ENCODE peak calls at places on chromosomes 6 and 20, in six cellular contexts. One of them, this sample, is unnamed.

GRCh38 chr6:2940010-2940850 is 31.1 kb downstream of the SERPINB6 start:
- DNase-seq in mesenchymal stem cell: no peak
- DNase-seq in IMR-90: no peak
- DNase-seq in neuronal stem cell: no peak
- DNase-seq in H9: no peak
- DNase-seq in mesendoderm: no peak
- DNase-seq in this sample: no peak

GRCh38 chr20:63463400-63464288 is 8.8 kb downstream of the KCNQ2 start:
- DNase-seq in mesenchymal stem cell: no peak
- DNase-seq in IMR-90: no peak
- DNase-seq in neuronal stem cell: no peak
- DNase-seq in H9: no peak
- DNase-seq in mesendoderm: no peak
- DNase-seq in this sample: no peak

GRCh38 chr6:134896881-134897280 is 53.0 kb downstream of the ALDH8A1 start:
- DNase-seq in mesenchymal stem cell: no peak
- DNase-seq in IMR-90: no peak
- DNase-seq in neuronal stem cell: no peak
- DNase-seq in H9: no peak
- DNase-seq in mesendoderm: no peak
- DNase-seq in this sample: no peak

GRCh38 chr6:116217069-116217468 is 36.8 kb downstream of the TSPYL4 start:
- DNase-seq in mesenchymal stem cell: peak
- DNase-seq in IMR-90: peak
- DNase-seq in neuronal stem cell: no peak
- DNase-seq in H9: no peak
- DNase-seq in mesendoderm: peak
- DNase-seq in this sample: no peak

GRCh38 chr20:17856024-17856564 is 112.5 kb downstream of the SNX5 start:
- DNase-seq in mesenchymal stem cell: no peak
- DNase-seq in IMR-90: peak
- DNase-seq in neuronal stem cell: no peak
- DNase-seq in H9: no peak
- DNase-seq in mesendoderm: no peak
- DNase-seq in this sample: no peak

GRCh38 chr6:46024122-46024769 is 8.6 kb upstream of the CLIC5 start:
- DNase-seq in mesenchymal stem cell: no peak
- DNase-seq in IMR-90: no peak
- DNase-seq in neuronal stem cell: no peak
- DNase-seq in H9: no peak
- DNase-seq in mesendoderm: no peak
- DNase-seq in this sample: no peak

GRCh38 chr6:118896339-118897136 is 2.6 kb downstream of the ASF1A start:
- DNase-seq in mesenchymal stem cell: peak
- DNase-seq in IMR-90: peak
- DNase-seq in neuronal stem cell: no peak
- DNase-seq in H9: no peak
- DNase-seq in mesendoderm: peak
- DNase-seq in this sample: no peak

GRCh38 chr20:38590682-38591483 is 9.9 kb downstream of the ADIG start:
- DNase-seq in mesenchymal stem cell: no peak
- DNase-seq in IMR-90: no peak
- DNase-seq in neuronal stem cell: no peak
- DNase-seq in H9: no peak
- DNase-seq in mesendoderm: no peak
- DNase-seq in this sample: no peak

GRCh38 chr6:141117869-141118268 is 1014.9 kb upstream of the GJE1 start:
- DNase-seq in mesenchymal stem cell: no peak
- DNase-seq in IMR-90: no peak
- DNase-seq in neuronal stem cell: no peak
- DNase-seq in H9: no peak
- DNase-seq in mesendoderm: no peak
- DNase-seq in this sample: no peak

GRCh38 chr6:146700078-146700686 is 101.4 kb downstream of the ADGB start:
- DNase-seq in mesenchymal stem cell: peak
- DNase-seq in IMR-90: peak
- DNase-seq in neuronal stem cell: peak
- DNase-seq in H9: peak
- DNase-seq in mesendoderm: peak
- DNase-seq in this sample: peak

GRCh38 chr6:44462797-44463770 is 75.6 kb downstream of the CDC5L start:
- DNase-seq in mesenchymal stem cell: no peak
- DNase-seq in IMR-90: no peak
- DNase-seq in neuronal stem cell: no peak
- DNase-seq in H9: no peak
- DNase-seq in mesendoderm: no peak
- DNase-seq in this sample: no peak

GRCh38 chr6:6881438-6882267 is 226.1 kb upstream of the RREB1 start:
- DNase-seq in mesenchymal stem cell: peak
- DNase-seq in IMR-90: no peak
- DNase-seq in neuronal stem cell: no peak
- DNase-seq in H9: no peak
- DNase-seq in mesendoderm: peak
- DNase-seq in this sample: no peak

GRCh38 chr6:155252581-155252980 is 11.2 kb upstream of the CLDN20 start:
- DNase-seq in mesenchymal stem cell: no peak
- DNase-seq in IMR-90: no peak
- DNase-seq in neuronal stem cell: no peak
- DNase-seq in H9: no peak
- DNase-seq in mesendoderm: no peak
- DNase-seq in this sample: no peak

DNA sequence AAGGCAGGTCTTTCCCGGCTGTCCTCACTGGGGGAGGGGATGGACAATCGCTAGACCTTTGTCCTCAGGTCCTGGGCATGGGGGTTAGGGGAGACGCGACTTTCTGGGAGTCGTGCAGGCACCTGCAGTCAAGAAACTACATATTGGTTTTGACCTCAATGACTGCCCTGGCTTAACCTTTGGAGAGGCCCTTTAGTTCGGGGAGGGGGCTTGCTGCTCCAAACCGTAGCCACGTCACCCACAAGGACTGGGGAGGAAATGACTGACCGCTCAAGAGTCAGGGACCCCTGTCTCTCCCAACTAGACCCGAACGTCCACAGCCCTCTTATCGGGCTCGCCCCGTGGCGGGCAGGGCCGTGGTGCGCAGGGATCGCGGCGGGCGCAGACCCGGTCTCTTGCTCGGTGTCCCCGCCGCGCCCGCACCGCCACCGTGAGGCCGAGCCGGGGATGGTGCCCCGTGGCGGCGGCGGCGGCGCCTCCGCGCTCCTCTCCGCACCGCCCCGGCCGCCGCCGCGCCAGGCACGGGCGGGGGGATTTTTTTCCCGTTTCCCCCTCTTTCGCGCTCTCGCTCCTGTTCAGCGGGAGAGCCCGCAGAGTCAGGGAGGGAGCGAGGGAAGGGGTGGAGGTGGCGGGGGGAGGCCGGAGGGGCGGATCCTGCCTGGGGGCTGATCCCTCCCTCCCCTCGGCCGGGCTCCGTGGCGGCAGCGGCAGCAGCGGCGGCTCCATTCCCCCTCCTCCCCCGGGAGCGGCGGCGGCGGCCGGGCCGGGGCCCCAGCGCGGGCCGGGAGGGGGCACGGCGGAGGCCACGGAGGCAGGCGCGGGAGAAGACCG is at the start of gene BRPF3:
- DNase-seq in mesenchymal stem cell: peak
- DNase-seq in IMR-90: peak
- DNase-seq in neuronal stem cell: peak
- DNase-seq in H9: peak
- DNase-seq in mesendoderm: peak
- DNase-seq in this sample: peak
- H2BK120ac ChIP-seq in mesenchymal stem cell: peak
- H2BK120ac ChIP-seq in IMR-90: peak
- H2BK120ac ChIP-seq in neuronal stem cell: peak
- H2BK120ac ChIP-seq in H9: no peak
- H2BK120ac ChIP-seq in mesendoderm: peak
- H2BK120ac ChIP-seq in this sample: no peak

GRCh38 chr6:161437851-161438250 is 164.0 kb upstream of the AGPAT4 start:
- DNase-seq in mesenchymal stem cell: no peak
- DNase-seq in IMR-90: peak
- DNase-seq in neuronal stem cell: no peak
- DNase-seq in H9: no peak
- DNase-seq in mesendoderm: no peak
- DNase-seq in this sample: no peak

GRCh38 chr6:161442381-161442858 is 168.6 kb upstream of the AGPAT4 start:
- DNase-seq in mesenchymal stem cell: no peak
- DNase-seq in IMR-90: no peak
- DNase-seq in neuronal stem cell: no peak
- DNase-seq in H9: no peak
- DNase-seq in mesendoderm: no peak
- DNase-seq in this sample: no peak

GRCh38 chr6:161439093-161439492 is 165.2 kb upstream of the AGPAT4 start:
- DNase-seq in mesenchymal stem cell: peak
- DNase-seq in IMR-90: peak
- DNase-seq in neuronal stem cell: no peak
- DNase-seq in H9: no peak
- DNase-seq in mesendoderm: no peak
- DNase-seq in this sample: no peak

GRCh38 chr6:161438430-161439030 is 164.7 kb upstream of the AGPAT4 start:
- DNase-seq in mesenchymal stem cell: no peak
- DNase-seq in IMR-90: no peak
- DNase-seq in neuronal stem cell: no peak
- DNase-seq in H9: no peak
- DNase-seq in mesendoderm: no peak
- DNase-seq in this sample: no peak

GRCh38 chr6:161440299-161440698 is 166.4 kb upstream of the AGPAT4 start:
- DNase-seq in mesenchymal stem cell: no peak
- DNase-seq in IMR-90: no peak
- DNase-seq in neuronal stem cell: no peak
- DNase-seq in H9: no peak
- DNase-seq in mesendoderm: peak
- DNase-seq in this sample: no peak
- H2BK120ac ChIP-seq in mesenchymal stem cell: no peak
- H2BK120ac ChIP-seq in IMR-90: no peak
- H2BK120ac ChIP-seq in neuronal stem cell: no peak
- H2BK120ac ChIP-seq in H9: no peak
- H2BK120ac ChIP-seq in mesendoderm: no peak
- H2BK120ac ChIP-seq in this sample: no peak

GRCh38 chr6:106629103-106629858 is at the start of the genes QRSL1 and RTN4IP1:
- DNase-seq in mesenchymal stem cell: peak
- DNase-seq in IMR-90: peak
- DNase-seq in neuronal stem cell: peak
- DNase-seq in H9: peak
- DNase-seq in mesendoderm: peak
- DNase-seq in this sample: peak
- H2BK120ac ChIP-seq in mesenchymal stem cell: no peak
- H2BK120ac ChIP-seq in IMR-90: peak
- H2BK120ac ChIP-seq in neuronal stem cell: no peak
- H2BK120ac ChIP-seq in H9: peak
- H2BK120ac ChIP-seq in mesendoderm: no peak
- H2BK120ac ChIP-seq in this sample: no peak

GRCh38 chr6:158834675-158835385 is 15.7 kb upstream of the EZR start:
- DNase-seq in mesenchymal stem cell: no peak
- DNase-seq in IMR-90: no peak
- DNase-seq in neuronal stem cell: no peak
- DNase-seq in H9: no peak
- DNase-seq in mesendoderm: no peak
- DNase-seq in this sample: no peak
- H2BK120ac ChIP-seq in mesenchymal stem cell: no peak
- H2BK120ac ChIP-seq in IMR-90: no peak
- H2BK120ac ChIP-seq in neuronal stem cell: no peak
- H2BK120ac ChIP-seq in H9: no peak
- H2BK120ac ChIP-seq in mesendoderm: no peak
- H2BK120ac ChIP-seq in this sample: no peak

GRCh38 chr6:75349262-75349984 is 64.8 kb upstream of the TMEM30A start:
- DNase-seq in mesenchymal stem cell: peak
- DNase-seq in IMR-90: peak
- DNase-seq in neuronal stem cell: peak
- DNase-seq in H9: peak
- DNase-seq in mesendoderm: peak
- DNase-seq in this sample: no peak
- H2BK120ac ChIP-seq in mesenchymal stem cell: no peak
- H2BK120ac ChIP-seq in IMR-90: no peak
- H2BK120ac ChIP-seq in neuronal stem cell: no peak
- H2BK120ac ChIP-seq in H9: peak
- H2BK120ac ChIP-seq in mesendoderm: peak
- H2BK120ac ChIP-seq in this sample: peak

GRCh38 chr6:41637179-41638001 is 878 bp upstream of the MDFI start:
- DNase-seq in mesenchymal stem cell: peak
- DNase-seq in IMR-90: no peak
- DNase-seq in neuronal stem cell: no peak
- DNase-seq in H9: peak
- DNase-seq in mesendoderm: peak
- DNase-seq in this sample: peak

GRCh38 chr6:41633235-41633634 is 5.0 kb upstream of the MDFI start:
- DNase-seq in mesenchymal stem cell: no peak
- DNase-seq in IMR-90: no peak
- DNase-seq in neuronal stem cell: no peak
- DNase-seq in H9: no peak
- DNase-seq in mesendoderm: no peak
- DNase-seq in this sample: no peak

GRCh38 chr6:41636803-41637178 is 1.5 kb upstream of the MDFI start:
- DNase-seq in mesenchymal stem cell: peak
- DNase-seq in IMR-90: no peak
- DNase-seq in neuronal stem cell: no peak
- DNase-seq in H9: peak
- DNase-seq in mesendoderm: peak
- DNase-seq in this sample: peak

GRCh38 chr6:41634657-41635056 is 3.6 kb upstream of the MDFI start:
- DNase-seq in mesenchymal stem cell: peak
- DNase-seq in IMR-90: no peak
- DNase-seq in neuronal stem cell: no peak
- DNase-seq in H9: peak
- DNase-seq in mesendoderm: peak
- DNase-seq in this sample: no peak

GRCh38 chr6:41635365-41635764 is 2.9 kb upstream of the MDFI start:
- DNase-seq in mesenchymal stem cell: no peak
- DNase-seq in IMR-90: no peak
- DNase-seq in neuronal stem cell: no peak
- DNase-seq in H9: no peak
- DNase-seq in mesendoderm: no peak
- DNase-seq in this sample: no peak
- H2BK120ac ChIP-seq in mesenchymal stem cell: peak
- H2BK120ac ChIP-seq in IMR-90: no peak
- H2BK120ac ChIP-seq in neuronal stem cell: no peak
- H2BK120ac ChIP-seq in H9: no peak
- H2BK120ac ChIP-seq in mesendoderm: no peak
- H2BK120ac ChIP-seq in this sample: no peak

GRCh38 chr20:44117296-44118184 is 69.4 kb downstream of the JPH2 start:
- DNase-seq in mesenchymal stem cell: no peak
- DNase-seq in IMR-90: no peak
- DNase-seq in neuronal stem cell: no peak
- DNase-seq in H9: no peak
- DNase-seq in mesendoderm: no peak
- DNase-seq in this sample: no peak
- H2BK120ac ChIP-seq in mesenchymal stem cell: no peak
- H2BK120ac ChIP-seq in IMR-90: no peak
- H2BK120ac ChIP-seq in neuronal stem cell: no peak
- H2BK120ac ChIP-seq in H9: no peak
- H2BK120ac ChIP-seq in mesendoderm: no peak
- H2BK120ac ChIP-seq in this sample: no peak

GRCh38 chr6:114718716-114719270 is 376.0 kb upstream of the HS3ST5 start:
- DNase-seq in mesenchymal stem cell: no peak
- DNase-seq in IMR-90: no peak
- DNase-seq in neuronal stem cell: no peak
- DNase-seq in H9: no peak
- DNase-seq in mesendoderm: no peak
- DNase-seq in this sample: no peak
- H2BK120ac ChIP-seq in mesenchymal stem cell: no peak
- H2BK120ac ChIP-seq in IMR-90: no peak
- H2BK120ac ChIP-seq in neuronal stem cell: no peak
- H2BK120ac ChIP-seq in H9: no peak
- H2BK120ac ChIP-seq in mesendoderm: no peak
- H2BK120ac ChIP-seq in this sample: no peak

This sample was measured in H1.